ENCODE peak calls at places on chromosome 11, in four cellular contexts. One of them, this sample, is unnamed.

GRCh38 chr11:67113231-67113721 is 5.8 kb upstream of the KDM2A start:
- DNase-seq in Caki2: no peak
- DNase-seq in NCI-H774: no peak
- DNase-seq in M059J: no peak
- DNase-seq in this sample: no peak

GRCh38 chr11:859394-860131 is 16.9 kb downstream of the TSPAN4 start:
- DNase-seq in Caki2: peak
- DNase-seq in M059J: no peak
- DNase-seq in NCI-H774: peak
- DNase-seq in this sample: no peak

GRCh38 chr11:69867076-69868002 is 48.1 kb upstream of the FGF3 start:
- DNase-seq in NCI-H774: no peak
- DNase-seq in M059J: peak
- DNase-seq in Caki2: no peak
- DNase-seq in this sample: no peak

GRCh38 chr11:1163911-1164735 is 6.4 kb downstream of the MUC5AC start:
- DNase-seq in NCI-H774: no peak
- DNase-seq in M059J: no peak
- DNase-seq in Caki2: no peak
- DNase-seq in this sample: no peak

GRCh38 chr11:57399221-57399620 is 8.8 kb upstream of the PRG2 start:
- DNase-seq in Caki2: no peak
- DNase-seq in NCI-H774: no peak
- DNase-seq in M059J: peak
- DNase-seq in this sample: no peak

GRCh38 chr11:131624526-131624925 is 254.1 kb downstream of the NTM start:
- DNase-seq in NCI-H774: no peak
- DNase-seq in Caki2: no peak
- DNase-seq in M059J: peak
- DNase-seq in this sample: no peak

GRCh38 chr11:17763244-17763643 is 28.7 kb downstream of the KCNC1 start:
- DNase-seq in NCI-H774: no peak
- DNase-seq in Caki2: no peak
- DNase-seq in M059J: no peak
- DNase-seq in this sample: no peak

GRCh38 chr11:59658036-59658435 is 10.8 kb downstream of the PATL1 start:
- DNase-seq in M059J: no peak
- DNase-seq in Caki2: no peak
- DNase-seq in NCI-H774: no peak
- DNase-seq in this sample: no peak

GRCh38 chr11:86222081-86222480 is 22.5 kb upstream of the EED start:
- DNase-seq in Caki2: no peak
- DNase-seq in M059J: no peak
- DNase-seq in NCI-H774: no peak
- DNase-seq in this sample: no peak

GRCh38 chr11:86174101-86175046 is 70.2 kb upstream of the EED start:
- DNase-seq in M059J: peak
- DNase-seq in NCI-H774: no peak
- DNase-seq in Caki2: peak
- DNase-seq in this sample: no peak

GRCh38 chr11:68353669-68354068 is 41.3 kb downstream of the LRP5 start:
- DNase-seq in M059J: no peak
- DNase-seq in NCI-H774: no peak
- DNase-seq in Caki2: no peak
- DNase-seq in this sample: no peak

This sample was measured in activated effector memory CD4-positive, alpha-beta T cell treated with Interleukin-2 at 50 U/mL for 16 hours.